ENCODE peak calls at places on chromosome 14, in nine cellular contexts. F is RWPE1, K is uterus, B is RWPE2, U is PC-3, V is esophagus squamous epithelium, P is spleen, A is AG04450, R is psoas muscle. W is an unnamed sample.

GRCh38 chr14:51369814-51370213 is 129.8 kb downstream of the TMX1 start:
- DNase-seq in P (no peak), U (peak), V (no peak), K (no peak), R (no peak), B (no peak), A (no peak), F (no peak), W (no peak)

GRCh38 chr14:28264306-28264705 is 502.3 kb upstream of the FOXG1 start:
- DNase-seq in F (no peak), V (no peak), P (no peak), U (no peak), A (no peak), R (no peak), K (no peak), B (no peak), W (no peak)

GRCh38 chr14:61780125-61780524 is 17.9 kb downstream of the SNAPC1 start:
- DNase-seq in R (no peak), B (no peak), A (no peak), K (no peak), F (no peak), V (no peak), P (no peak), U (no peak), W (no peak)

GRCh38 chr14:69094481-69094880 is 58.4 kb downstream of the DCAF5 start:
- DNase-seq in K (no peak), R (no peak), A (no peak), F (no peak), U (no peak), V (no peak), B (no peak), P (no peak), W (no peak)

GRCh38 chr14:87386453-87386980 is 606.5 kb downstream of the GALC start:
- DNase-seq in K (no peak), U (no peak), V (no peak), B (no peak), F (no peak), P (no peak), R (no peak), A (no peak), W (no peak)

GRCh38 chr14:101475468-101476257 is 85.6 kb upstream of the DIO3 start:
- DNase-seq in V (no peak), A (peak), R (peak), P (peak), K (peak), F (peak), B (peak), U (peak), W (no peak)

GRCh38 chr14:97218713-97219355 is 421.7 kb downstream of the VRK1 start:
- DNase-seq in R (no peak), V (no peak), P (peak), F (no peak), A (no peak), U (no peak), B (no peak), K (no peak), W (no peak)

GRCh38 chr14:94158239-94158888 is 15.8 kb upstream of the PPP4R4 start:
- DNase-seq in V (no peak), P (no peak), R (no peak), B (no peak), A (no peak), F (no peak), U (no peak), K (no peak), W (no peak)

GRCh38 chr14:105866841-105867321 is 340.5 kb downstream of the TMEM121 start:
- DNase-seq in A (no peak), P (peak), R (no peak), B (no peak), K (peak), U (no peak), F (no peak), V (no peak), W (no peak)

GRCh38 chr14:61322799-61323290 is 1.5 kb downstream of the PRKCH start:
- DNase-seq in K (no peak), V (no peak), U (peak), A (no peak), P (no peak), B (peak), F (peak), R (no peak), W (no peak)

GRCh38 chr14:35384386-35385041 is 20.0 kb downstream of the NFKBIA start:
- DNase-seq in A (peak), B (no peak), V (no peak), R (peak), P (no peak), F (no peak), U (no peak), K (peak), W (peak)

DNA sequence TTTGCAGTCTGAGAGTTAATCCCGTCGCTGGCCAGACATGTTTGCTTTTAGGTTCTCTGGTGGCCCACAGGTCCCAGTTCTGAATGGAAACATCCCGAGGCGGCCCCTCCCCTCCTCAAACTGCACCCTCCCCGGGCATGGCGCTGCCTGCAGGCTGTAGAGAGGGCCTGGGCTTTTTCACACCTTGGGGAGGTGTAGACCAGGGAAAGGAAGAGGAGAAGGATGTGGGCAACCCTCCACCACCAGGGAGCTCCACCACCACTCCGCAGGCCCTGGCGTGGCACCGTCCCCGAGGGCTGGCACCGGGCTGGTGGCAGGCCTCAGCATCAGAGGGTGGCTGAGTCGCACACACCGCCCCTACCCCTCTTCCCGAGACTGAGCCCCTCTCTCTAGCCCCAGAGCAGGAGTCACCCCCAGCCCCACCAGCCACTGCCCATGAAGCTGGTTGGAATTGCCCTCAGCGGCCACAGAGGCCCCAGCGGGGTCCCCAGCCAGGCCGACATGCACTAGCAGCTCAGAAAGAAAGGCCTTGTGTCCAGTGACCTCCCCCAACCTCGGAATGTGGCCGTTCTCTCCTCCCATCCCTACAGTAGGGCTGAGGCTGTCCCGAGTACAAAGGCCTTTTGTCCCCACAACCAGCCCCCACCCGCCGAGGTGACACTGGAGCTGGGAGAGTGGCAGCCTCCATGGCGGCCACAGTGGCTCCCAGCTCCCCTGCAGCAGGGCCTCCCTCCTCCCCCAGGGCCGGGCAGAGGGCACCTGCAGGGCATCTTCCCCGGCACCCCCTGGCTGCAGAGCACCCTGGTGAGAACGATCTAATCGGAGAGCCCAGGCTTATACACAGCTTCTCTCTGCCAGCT is 23.5 kb upstream of the INF2 start:
- DNase-seq in R (no peak), P (peak), A (no peak), F (no peak), K (no peak), V (no peak), U (peak), B (peak), W (no peak)
- H3K27ac ChIP-seq in R (no peak), P (peak), A (no peak), F (peak), K (no peak), V (no peak), U (no peak), B (no peak), W (no peak)

GRCh38 chr14:74503973-74504335 is 10.4 kb downstream of the ISCA2 start:
- DNase-seq in A (no peak), F (no peak), K (no peak), B (peak), V (no peak), P (no peak), U (no peak), R (no peak), W (no peak)

GRCh38 chr14:74504874-74505617 is 11.5 kb downstream of the ISCA2 start:
- DNase-seq in U (no peak), K (no peak), R (no peak), F (no peak), V (no peak), P (no peak), B (peak), A (no peak), W (no peak)

GRCh38 chr14:74502236-74503019 is 8.9 kb downstream of the ISCA2 start:
- DNase-seq in B (peak), V (no peak), P (no peak), F (no peak), R (no peak), U (peak), K (no peak), A (no peak), W (peak)

GRCh38 chr14:74504412-74504811 is 10.8 kb downstream of the ISCA2 start:
- DNase-seq in K (no peak), P (no peak), A (no peak), U (no peak), R (no peak), B (no peak), V (no peak), F (no peak), W (no peak)

DNA sequence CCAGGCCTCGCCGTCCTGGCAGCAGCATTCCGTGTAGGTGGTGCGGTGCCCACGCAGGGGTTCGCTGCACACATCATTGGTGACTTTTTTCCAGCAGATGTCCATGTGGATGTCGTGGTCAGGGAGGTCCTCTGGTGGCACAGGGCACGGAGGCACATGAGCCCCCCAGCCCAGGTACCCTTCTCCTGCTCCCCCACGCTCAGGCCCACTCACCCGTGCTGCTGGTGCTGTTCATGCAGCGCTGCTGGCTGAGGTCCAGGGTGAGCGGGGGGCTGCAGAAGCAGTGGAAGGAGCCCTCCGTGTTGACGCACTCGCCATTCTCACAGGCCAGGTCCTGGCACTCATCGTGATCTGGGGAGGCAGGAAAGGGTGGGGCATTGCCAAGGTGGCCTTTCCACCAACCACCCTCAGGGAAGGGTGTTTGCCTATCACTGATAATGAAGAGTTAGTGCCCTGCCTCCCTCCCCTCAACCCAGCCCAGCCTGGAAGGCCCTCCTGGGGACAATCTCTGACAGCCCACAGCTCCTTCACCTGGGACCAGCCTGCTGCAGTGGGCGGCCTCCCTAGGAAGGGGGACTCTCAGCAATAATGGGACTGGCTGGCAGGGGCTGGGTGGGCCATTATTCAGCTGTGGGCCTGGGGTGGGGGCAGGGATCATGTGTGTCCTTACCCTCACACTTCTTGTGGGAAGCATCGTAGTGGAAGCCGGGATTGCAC is 9.8 kb downstream of the ISCA2 start:
- DNase-seq in K (no peak), P (no peak), A (no peak), B (peak), U (no peak), V (no peak), F (no peak), R (no peak), W (no peak)
- H3K27ac ChIP-seq in K (no peak), P (no peak), A (peak), B (no peak), U (no peak), V (no peak), F (peak), R (no peak), W (no peak)

GRCh38 chr14:21719841-21720240 is 46.2 kb upstream of the OR4E1 start:
- DNase-seq in U (no peak), P (no peak), V (no peak), R (no peak), B (no peak), F (no peak), K (no peak), A (no peak), W (no peak)

GRCh38 chr14:21721504-21721903 is 47.9 kb upstream of the OR4E1 start:
- DNase-seq in R (no peak), U (no peak), B (no peak), A (no peak), P (no peak), K (no peak), F (no peak), V (no peak), W (no peak)

GRCh38 chr14:21724115-21724973 is 50.7 kb upstream of the OR4E1 start:
- DNase-seq in U (no peak), P (no peak), A (no peak), F (no peak), B (no peak), R (no peak), V (no peak), K (no peak), W (no peak)

DNA sequence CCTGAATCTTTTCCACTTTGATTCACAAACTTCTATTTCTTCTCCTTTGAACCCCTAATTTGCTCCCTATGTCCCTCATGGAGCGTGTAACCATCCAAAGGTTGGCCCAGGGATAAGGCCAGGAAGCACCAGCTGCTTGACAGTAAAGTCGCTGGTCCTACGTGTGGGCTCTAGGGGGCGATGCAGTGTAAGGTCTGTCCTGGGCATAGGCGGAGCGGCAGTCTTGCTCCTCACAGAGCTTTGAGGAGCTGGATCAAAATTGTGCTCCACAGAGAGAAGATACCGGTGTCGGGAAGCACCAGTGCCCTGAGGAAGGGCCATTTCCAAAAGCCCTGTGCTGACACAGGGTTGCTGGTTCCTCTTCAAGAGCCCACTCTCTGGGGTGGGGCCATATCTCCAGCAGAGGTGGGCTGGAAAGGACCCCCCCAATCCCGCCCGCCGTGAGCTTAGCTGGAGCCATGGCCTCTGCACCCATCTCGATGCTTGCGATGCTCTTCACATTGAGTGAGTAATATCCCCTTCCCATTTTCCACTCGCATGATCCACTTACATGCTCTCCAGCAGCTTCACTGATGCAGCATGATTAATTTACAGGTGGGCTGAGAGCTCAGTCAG is 49.9 kb upstream of the OR4E1 start:
- DNase-seq in R (no peak), A (no peak), V (no peak), P (no peak), B (peak), F (peak), U (peak), K (no peak), W (no peak)
- H3K27ac ChIP-seq in R (no peak), A (no peak), V (no peak), P (no peak), B (no peak), F (no peak), U (no peak), K (no peak), W (no peak)

DNA sequence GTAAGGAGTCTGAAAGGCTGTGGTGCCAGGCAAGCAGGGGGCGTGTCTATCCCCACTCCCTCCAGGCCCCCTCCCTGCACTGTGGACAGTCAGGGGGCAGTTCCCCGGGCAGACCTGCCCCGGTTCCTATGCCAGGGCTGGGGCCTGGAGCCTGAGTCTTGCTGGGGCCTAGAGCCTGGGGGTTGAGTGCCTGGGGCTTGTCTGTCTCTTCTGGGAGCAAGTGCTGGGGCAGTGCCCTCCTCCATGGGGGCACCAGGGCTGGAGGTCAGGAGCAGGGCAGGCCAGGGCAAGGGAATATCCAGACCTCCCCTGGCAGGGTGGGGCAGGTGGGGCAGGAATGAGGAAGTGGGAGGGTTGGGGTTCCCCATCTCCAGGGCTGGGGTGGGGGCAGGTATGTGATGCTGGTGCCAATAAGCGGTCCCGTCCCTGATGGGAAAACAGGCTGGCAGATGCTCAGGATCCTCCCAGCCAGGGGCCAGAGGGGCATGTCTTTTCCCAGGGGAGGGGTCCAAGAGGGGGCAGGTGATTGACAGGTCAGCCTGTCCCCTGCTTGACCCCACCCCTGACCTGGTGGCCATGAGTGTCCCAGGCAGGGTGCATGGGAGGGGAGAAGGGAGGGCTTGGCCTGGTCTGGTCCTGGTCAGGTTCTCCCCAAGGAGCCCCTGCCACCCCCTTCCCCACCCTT is 11.8 kb upstream of the TNFAIP2 start:
- DNase-seq in F (no peak), V (no peak), R (no peak), U (no peak), A (no peak), B (no peak), P (no peak), K (no peak), W (no peak)
- H3K27ac ChIP-seq in F (peak), V (no peak), R (peak), U (no peak), A (no peak), B (peak), P (peak), K (peak), W (no peak)

GRCh38 chr14:91872517-91873470 is 5.5 kb upstream of the TC2N start:
- DNase-seq in K (peak), F (peak), P (no peak), U (peak), B (no peak), R (peak), V (no peak), A (peak), W (peak)
- H3K27ac ChIP-seq in K (peak), F (peak), P (peak), U (peak), B (no peak), R (peak), V (peak), A (peak), W (peak)

GRCh38 chr14:67609642-67610310 is 9.7 kb upstream of the PIGH start:
- DNase-seq in V (no peak), F (no peak), R (no peak), K (no peak), A (no peak), B (no peak), U (no peak), P (no peak), W (no peak)

GRCh38 chr14:67607646-67608045 is 7.6 kb upstream of the PIGH start:
- DNase-seq in K (no peak), F (no peak), V (no peak), B (no peak), U (no peak), A (no peak), R (no peak), P (no peak), W (no peak)

GRCh38 chr14:67610491-67610890 is 9.2 kb upstream of the ARG2 start:
- DNase-seq in U (no peak), A (no peak), P (no peak), R (no peak), F (no peak), K (no peak), V (no peak), B (no peak), W (no peak)
- H3K27ac ChIP-seq in U (no peak), A (no peak), P (no peak), R (no peak), F (no peak), K (no peak), V (no peak), B (no peak), W (no peak)

DNA sequence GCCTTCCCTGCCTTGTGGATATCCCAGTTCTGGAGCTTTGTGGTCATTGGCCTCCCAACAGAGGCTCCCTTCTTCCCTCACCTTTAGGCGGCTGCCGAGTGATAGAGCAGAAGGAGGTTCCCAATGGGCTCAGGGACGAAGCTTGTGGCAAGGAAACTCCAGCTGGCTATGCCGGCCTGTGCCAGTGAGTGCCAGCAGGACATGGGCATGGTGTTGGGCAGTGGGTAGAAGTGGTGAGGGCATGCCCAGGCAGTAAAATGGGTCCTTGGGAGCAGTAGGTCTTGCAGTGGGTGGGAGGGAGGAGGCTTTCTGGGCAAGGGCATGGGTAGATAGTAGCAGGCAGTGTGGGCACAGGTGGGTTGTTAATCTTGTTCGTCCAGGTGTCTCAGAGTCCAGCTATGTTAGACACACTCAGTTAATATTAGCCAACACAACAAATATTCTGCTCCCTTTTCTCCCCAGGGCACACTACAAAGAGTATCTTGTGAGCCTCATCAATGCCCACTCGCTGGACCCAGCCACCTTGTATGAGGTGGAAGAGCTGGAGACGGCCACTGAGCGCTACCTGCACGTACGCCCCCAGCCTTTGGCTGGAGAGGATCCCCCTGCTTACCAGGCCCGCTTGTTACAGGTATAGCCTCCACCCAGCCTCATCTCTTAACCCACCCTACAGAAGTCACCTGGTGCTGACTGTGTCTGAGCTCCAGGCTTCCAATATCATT is 1.1 kb upstream of the IRF9 start:
- DNase-seq in P (peak), B (no peak), A (no peak), K (no peak), F (no peak), U (no peak), V (no peak), R (no peak), W (no peak)
- H3K27ac ChIP-seq in P (peak), B (peak), A (peak), K (peak), F (peak), U (no peak), V (peak), R (no peak), W (no peak)

GRCh38 chr14:31950331-31950730 is 126.8 kb upstream of the ARHGAP5 start:
- DNase-seq in V (no peak), P (no peak), A (no peak), K (no peak), R (no peak), F (no peak), B (no peak), U (no peak), W (no peak)
- H3K27ac ChIP-seq in V (peak), P (peak), A (no peak), K (no peak), R (no peak), F (peak), B (peak), U (peak), W (no peak)

GRCh38 chr14:85418716-85419115 is 111.2 kb upstream of the FLRT2 start:
- DNase-seq in R (no peak), F (no peak), P (no peak), U (no peak), V (no peak), B (no peak), A (no peak), K (no peak), W (no peak)

GRCh38 chr14:85416771-85417170 is 113.2 kb upstream of the FLRT2 start:
- DNase-seq in B (no peak), P (no peak), K (no peak), A (peak), U (peak), R (no peak), V (no peak), F (peak), W (no peak)

GRCh38 chr14:85420278-85420677 is 109.7 kb upstream of the FLRT2 start:
- DNase-seq in V (no peak), F (no peak), R (no peak), B (no peak), K (no peak), P (no peak), U (no peak), A (no peak), W (no peak)

GRCh38 chr14:85415015-85415712 is 114.8 kb upstream of the FLRT2 start:
- DNase-seq in A (peak), P (no peak), F (peak), K (peak), U (peak), B (peak), R (peak), V (no peak), W (peak)

GRCh38 chr14:85417396-85417795 is 112.5 kb upstream of the FLRT2 start:
- DNase-seq in V (no peak), P (no peak), F (no peak), U (no peak), K (no peak), B (no peak), R (no peak), A (no peak), W (no peak)
- H3K27ac ChIP-seq in V (no peak), P (no peak), F (no peak), U (no peak), K (no peak), B (peak), R (no peak), A (no peak), W (no peak)

W was measured in right atrium auricular region.